ENCODE peak calls at places on chromosomes 4 and X, in ten cellular contexts. D is right lobe of liver, N is transverse colon, R is colonic mucosa, G is HepG2, V is lower lobe of right lung, Z is body of pancreas, E is tibial artery, A is tibial nerve, Y is mammary epithelial cell. M is an unnamed sample. For H3K36me3, the result is how much of the 10 kb centered on the place peaks cover.

GRCh38 chr4:153483432-153484418 is 17.6 kb downstream of the TMEM131L start:
- DNase-seq in Y (no peak), D (no peak), A (no peak), N (no peak), R (no peak), Z (no peak), V (no peak), G (no peak), E (no peak), M (no peak)

GRCh38 chr4:164731827-164732474 is 22.0 kb upstream of the SMIM31 start:
- DNase-seq in N (peak), V (no peak), Z (peak), R (peak), G (peak), A (no peak), D (peak), E (no peak), Y (peak), M (no peak)

GRCh38 chr4:16788893-16789292 is 109.6 kb downstream of the LDB2 start:
- DNase-seq in V (no peak), D (no peak), R (no peak), G (no peak), Y (no peak), Z (no peak), N (no peak), E (no peak), A (no peak), M (no peak)

GRCh38 chr4:183284965-183285364 is 35.1 kb downstream of the CLDN22 start:
- DNase-seq in Z (no peak), A (no peak), Y (no peak), D (no peak), E (no peak), G (no peak), N (no peak), R (no peak), V (no peak), M (no peak)

GRCh38 chr4:149999485-150000074 is 78.7 kb upstream of the DCLK2 start:
- DNase-seq in A (no peak), Z (peak), V (no peak), N (no peak), E (no peak), Y (peak), G (peak), D (no peak), R (peak), M (no peak)

GRCh38 chr4:155085843-155086530 is 122.4 kb upstream of the NPY2R start:
- DNase-seq in Z (no peak), R (no peak), Y (peak), N (no peak), E (no peak), V (no peak), D (no peak), A (no peak), G (no peak), M (no peak)

GRCh38 chr4:7430368-7430964 is 4.3 kb downstream of the PSAPL1 start:
- DNase-seq in V (peak), D (peak), E (no peak), R (no peak), A (no peak), G (no peak), Z (no peak), N (no peak), Y (peak), M (no peak)

GRCh38 chrX:133654801-133655200 is 239.5 kb upstream of the GPC4 start:
- DNase-seq in Y (peak), E (no peak), N (no peak), G (no peak), A (no peak), D (no peak), R (no peak), V (no peak), Z (no peak), M (no peak)

GRCh38 chr4:130568746-130569145 is 1472.8 kb downstream of the C4orf33 start:
- DNase-seq in N (no peak), G (no peak), E (no peak), Z (no peak), Y (no peak), D (no peak), R (no peak), V (no peak), A (no peak), M (no peak)

GRCh38 chrX:120262781-120263719 is 12.4 kb downstream of the ZBTB33 start:
- DNase-seq in D (no peak), G (no peak), Y (no peak), A (no peak), R (no peak), E (no peak), Z (no peak), V (no peak), N (no peak), M (no peak)

GRCh38 chr4:7050481-7051143 is 7.4 kb downstream of the TADA2B start:
- DNase-seq in R (no peak), A (no peak), D (peak), Y (no peak), N (no peak), E (no peak), Z (peak), V (no peak), G (no peak), M (no peak)

GRCh38 chrX:134692990-134693389 is 34.7 kb upstream of the PLAC1 start:
- DNase-seq in D (no peak), N (no peak), Z (no peak), G (no peak), R (no peak), A (no peak), Y (peak), E (no peak), V (no peak), M (no peak)

GRCh38 chrX:153245288-153245731 is 66.2 kb downstream of the MAGEA1 start:
- DNase-seq in Z (no peak), G (no peak), D (no peak), A (no peak), V (no peak), E (no peak), R (no peak), N (no peak), Y (no peak), M (no peak)

GRCh38 chr4:184462724-184463123 is 11.6 kb downstream of the IRF2 start:
- DNase-seq in N (no peak), Z (no peak), Y (no peak), V (no peak), G (peak), E (no peak), D (no peak), R (no peak), A (no peak), M (no peak)

GRCh38 chrX:989959-990510 is 222.4 kb downstream of the CRLF2 start:
- DNase-seq in N (peak), A (peak), Z (peak), V (no peak), G (no peak), D (peak), E (no peak), Y (peak), R (peak), M (peak)

GRCh38 chr4:25011135-25011866 is 19.4 kb downstream of the LGI2 start:
- DNase-seq in G (no peak), V (no peak), R (no peak), Y (no peak), D (no peak), Z (peak), E (no peak), N (no peak), A (no peak), M (no peak)

GRCh38 chrX:13898084-13898483 is 81.2 kb upstream of the GPM6B start:
- DNase-seq in R (no peak), N (no peak), D (no peak), Z (no peak), A (peak), Y (peak), V (no peak), E (peak), G (no peak), M (no peak)

GRCh38 chr4:85968945-85969830 is 390.7 kb downstream of the MAPK10 start:
- DNase-seq in Y (peak), A (no peak), G (peak), Z (no peak), E (no peak), D (no peak), R (no peak), V (no peak), N (no peak), M (no peak)

GRCh38 chrX:68571292-68572256 is 72.7 kb downstream of the YIPF6 start:
- DNase-seq in Y (peak), N (no peak), D (no peak), Z (no peak), V (no peak), G (no peak), R (no peak), A (no peak), E (no peak), M (no peak)

GRCh38 chr4:186058980-186059316 is 10.0 kb upstream of the TLR3 start:
- DNase-seq in V (no peak), A (no peak), E (no peak), D (no peak), R (no peak), Y (no peak), N (no peak), G (no peak), Z (no peak), M (no peak)

GRCh38 chr4:37995299-37995821 is 35.2 kb downstream of the PTTG2 start:
- DNase-seq in N (no peak), Z (no peak), E (no peak), A (no peak), G (no peak), Y (no peak), R (no peak), D (no peak), V (no peak), M (no peak)
- TF ChIP-seq CTCF in N (no peak), Z (no peak), E (no peak), A (no peak), G (no peak), Y (no peak), R (no peak), D (no peak), V (no peak), M (no peak)

DNA sequence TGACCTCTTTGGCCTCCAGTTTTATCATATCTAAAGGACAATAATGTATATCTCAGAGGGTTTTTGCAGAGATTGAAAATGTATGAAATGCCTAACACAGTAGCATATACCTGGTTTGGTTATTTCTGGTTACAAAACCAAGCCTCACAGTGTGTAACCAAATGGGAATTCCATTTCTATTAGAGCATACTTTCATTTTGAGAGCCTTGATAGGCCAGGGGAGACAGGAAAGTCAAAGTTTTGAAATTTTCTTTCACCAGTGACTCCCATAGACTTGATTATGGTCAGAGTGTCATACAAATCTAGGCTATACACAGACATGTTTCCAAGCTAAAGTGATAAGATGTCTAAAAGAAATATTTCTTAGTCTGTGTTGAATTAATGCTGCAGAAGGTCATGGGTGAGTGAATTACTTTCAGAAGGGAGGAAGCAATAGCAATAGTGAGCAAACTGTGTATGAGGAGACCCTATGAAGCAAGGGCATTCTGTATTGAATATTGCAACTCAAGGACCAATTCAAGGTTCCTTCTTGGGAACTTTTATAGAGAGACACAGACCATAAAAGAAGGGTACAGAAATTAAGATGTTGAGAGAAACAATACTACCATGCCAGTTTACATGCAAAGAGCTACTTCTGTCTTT is 151.1 kb downstream of the PDE5A start:
- DNase-seq in Z (no peak), N (no peak), R (no peak), V (no peak), D (no peak), G (no peak), A (no peak), Y (no peak), E (no peak), M (no peak)
- H3K36me3 ChIP-seq in Z (under half), N (under half), R (under half), V (half or more), D (under half), G (under half), A (under half), Y (under half), E (under half), M (half or more)

DNA sequence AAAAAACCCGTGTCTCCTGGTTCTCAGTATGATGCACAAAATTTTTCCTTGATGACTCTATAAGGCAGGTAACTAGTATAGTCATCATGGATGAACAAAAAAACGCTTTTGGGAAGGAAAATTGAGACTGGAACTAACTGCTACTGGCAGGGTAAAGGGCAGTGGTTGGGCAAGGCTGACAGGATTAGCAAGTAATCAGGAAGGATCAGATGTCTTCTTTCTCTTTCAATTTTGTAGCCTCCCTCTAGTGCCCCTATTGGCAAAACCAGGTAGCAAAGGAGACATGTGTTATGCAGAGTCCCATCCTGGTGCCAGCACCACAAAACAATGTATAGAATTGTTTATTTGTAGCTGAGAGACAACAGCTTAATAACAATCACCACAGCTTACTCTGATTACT is 12.8 kb upstream of the SLITRK4 start:
- DNase-seq in N (no peak), Z (peak), E (peak), A (no peak), R (no peak), G (no peak), V (peak), Y (no peak), D (no peak), M (no peak)
- TF ChIP-seq CTCF in N (no peak), Z (no peak), E (no peak), A (peak), R (peak), G (no peak), V (peak), Y (no peak), D (peak), M (no peak)

DNA sequence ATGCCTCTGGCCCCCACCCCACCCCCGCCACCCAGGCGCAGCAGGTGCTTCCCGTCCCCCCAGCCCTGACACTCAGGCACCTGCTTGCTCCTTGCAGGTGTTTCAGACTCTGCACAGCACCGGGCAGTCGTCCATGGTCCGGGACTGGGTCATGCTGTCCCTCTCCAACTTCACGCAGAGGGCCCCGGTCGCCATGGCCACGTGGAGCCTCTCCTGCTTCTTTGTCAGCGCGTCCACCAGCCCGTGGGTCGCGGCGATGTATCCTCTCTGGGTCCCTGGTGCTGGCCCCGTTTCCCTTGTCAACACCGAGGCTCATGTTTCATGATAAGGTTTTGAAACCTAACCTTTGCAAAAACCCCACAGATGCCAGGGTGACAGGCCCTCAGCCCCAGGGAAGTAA is 10.2 kb upstream of the MSANTD1 start:
- DNase-seq in E (no peak), A (no peak), Z (peak), V (no peak), D (no peak), Y (no peak), R (no peak), N (no peak), G (no peak), M (no peak)
- H3K36me3 ChIP-seq in E (under half), A (under half), Z (under half), V (half or more), D (under half), Y (under half), R (under half), N (under half), G (under half), M (half or more)

GRCh38 chr4:106818764-106819163 is 217.3 kb downstream of the DKK2 start:
- DNase-seq in D (no peak), V (no peak), Z (no peak), G (no peak), R (no peak), Y (no peak), A (no peak), E (no peak), N (no peak), M (no peak)
- TF ChIP-seq CTCF in D (no peak), V (no peak), Z (no peak), G (no peak), R (no peak), Y (no peak), A (no peak), E (no peak), N (peak), M (no peak)